ENCODE peak calls at places on chromosomes 7 and 10, in nine cellular contexts. J is tibial artery; W is lower lobe of right lung; P is endothelial cell; G is body of pancreas; S is OCI-LY7; D is activated CD4-positive, alpha-beta memory T cell treated with anti-CD3 and anti-CD28 coated beads for 36 hours; Q is anterior cingulate cortex; A is left ventricle myocardium inferior. Y is an unnamed sample.

GRCh38 chr7:25795824-25796235 is 356.2 kb upstream of the NFE2L3 start:
- DNase-seq in J (no peak), W (no peak), P (no peak), G (no peak), S (no peak), D (no peak), Q (no peak), A (no peak), Y (no peak)

GRCh38 chr10:93495654-93496321 is 624 bp upstream of the CEP55 start:
- DNase-seq in J (no peak), W (no peak), P (peak; percentile 19), G (peak; percentile 27), S (peak; percentile 19), D (peak; percentile 32), Q (no peak), A (no peak), Y (no peak)

GRCh38 chr7:63900394-63901203 is 98.0 kb upstream of the ZNF722 start:
- DNase-seq in J (peak; percentile 94), W (peak; percentile 95), P (no peak), G (peak; percentile 97), S (no peak), D (peak; percentile 92), Q (peak; percentile 96), A (peak; percentile 93), Y (no peak)

GRCh38 chr7:13800694-13801448 is 188.6 kb downstream of the ETV1 start:
- DNase-seq in J (no peak), W (no peak), P (no peak), G (peak; percentile 22), S (no peak), D (peak; percentile 53), Q (no peak), A (no peak), Y (no peak)

GRCh38 chr10:78306358-78306757 is 272.7 kb downstream of the RPS24 start:
- DNase-seq in J (no peak), W (no peak), P (no peak), G (no peak), S (no peak), D (no peak), Q (no peak), A (no peak), Y (no peak)

GRCh38 chr10:80633910-80634309 is 96.2 kb downstream of the SH2D4B start:
- DNase-seq in J (no peak), W (no peak), P (no peak), G (no peak), S (no peak), D (no peak), Q (no peak), A (no peak), Y (no peak)

GRCh38 chr7:134892963-134893362 is 93.3 kb upstream of the AGBL3 start:
- DNase-seq in J (no peak), W (no peak), P (no peak), G (no peak), S (no peak), D (no peak), Q (no peak), A (no peak), Y (no peak)

GRCh38 chr7:45662540-45663166 is 88.5 kb downstream of the ADCY1 start:
- DNase-seq in J (peak; percentile 57), W (no peak), P (no peak), G (no peak), S (no peak), D (no peak), Q (no peak), A (no peak), Y (no peak)

GRCh38 chr7:116041615-116042014 is 11.1 kb upstream of the TFEC start:
- DNase-seq in J (no peak), W (no peak), P (no peak), G (no peak), S (no peak), D (no peak), Q (no peak), A (no peak), Y (no peak)

GRCh38 chr10:89702121-89702480 is 711 bp downstream of the KIF20B start:
- DNase-seq in J (no peak), W (no peak), P (no peak), G (no peak), S (peak; percentile 32), D (peak; percentile 53), Q (no peak), A (no peak), Y (peak; percentile 49)

GRCh38 chr10:79344502-79345195 is 2.6 kb upstream of the PPIF start:
- DNase-seq in J (no peak), W (no peak), P (no peak), G (peak; percentile 92), S (no peak), D (no peak), Q (no peak), A (no peak), Y (no peak)

GRCh38 chr7:1412322-1413261 is 46.7 kb downstream of the MICALL2 start:
- DNase-seq in J (peak; percentile 78), W (peak; percentile 93), P (peak; percentile 97), G (peak; percentile 92), S (peak; percentile 92), D (peak; percentile 92), Q (peak; percentile 34), A (peak; percentile 77), Y (peak; percentile 96)

GRCh38 chr10:75291800-75292199 is 56.0 kb upstream of the COMTD1 start:
- DNase-seq in J (no peak), W (no peak), P (no peak), G (no peak), S (no peak), D (no peak), Q (no peak), A (no peak), Y (no peak)

GRCh38 chr7:14687777-14688176 is 214.8 kb downstream of the DGKB start:
- DNase-seq in J (no peak), W (no peak), P (no peak), G (no peak), S (no peak), D (no peak), Q (no peak), A (no peak), Y (no peak)

GRCh38 chr7:155000795-155001194 is 2.1 kb downstream of the PAXIP1 start:
- DNase-seq in J (no peak), W (no peak), P (no peak), G (peak; percentile 59), S (peak; percentile 34), D (peak; percentile 35), Q (no peak), A (no peak), Y (peak; percentile 51)

GRCh38 chr7:106053109-106053508 is 59.0 kb downstream of the SYPL1 start:
- DNase-seq in J (no peak), W (no peak), P (no peak), G (no peak), S (no peak), D (no peak), Q (no peak), A (no peak), Y (peak; percentile 78)

GRCh38 chr10:78348416-78349164 is 314.9 kb downstream of the RPS24 start:
- DNase-seq in J (peak; percentile 40), W (no peak), P (no peak), G (no peak), S (no peak), D (no peak), Q (no peak), A (no peak), Y (no peak)

GRCh38 chr7:130180571-130180971 is 24.6 kb downstream of the TMEM209 start:
- DNase-seq in J (no peak), W (no peak), P (no peak), G (no peak), S (no peak), D (peak; percentile 79), Q (no peak), A (no peak), Y (no peak)

GRCh38 chr10:110460111-110460809 is 37.4 kb upstream of the DUSP5 start:
- DNase-seq in J (no peak), W (no peak), P (no peak), G (peak; percentile 49), S (peak; percentile 92), D (peak; percentile 68), Q (no peak), A (peak; percentile 34), Y (no peak)

GRCh38 chr7:11155883-11156282 is 182.2 kb downstream of the PHF14 start:
- DNase-seq in J (no peak), W (no peak), P (no peak), G (no peak), S (no peak), D (no peak), Q (no peak), A (no peak), Y (no peak)

GRCh38 chr10:78738457-78738856 is 330.3 kb upstream of the ZMIZ1 start:
- DNase-seq in J (no peak), W (no peak), P (no peak), G (no peak), S (no peak), D (no peak), Q (no peak), A (no peak), Y (no peak)

GRCh38 chr10:90849956-90850749 is 7.7 kb downstream of the HTR7 start:
- DNase-seq in J (no peak), W (no peak), P (no peak), G (no peak), S (no peak), D (no peak), Q (no peak), A (no peak), Y (no peak)

GRCh38 chr10:106399112-106399511 is 765.4 kb downstream of the SORCS1 start:
- DNase-seq in J (no peak), W (no peak), P (no peak), G (no peak), S (no peak), D (no peak), Q (no peak), A (no peak), Y (no peak)

GRCh38 chr7:69246758-69247157 is 351.5 kb upstream of the AUTS2 start:
- DNase-seq in J (no peak), W (no peak), P (no peak), G (peak; percentile 6), S (no peak), D (no peak), Q (no peak), A (no peak), Y (no peak)

GRCh38 chr7:104767826-104768536 is 246.0 kb upstream of the KMT2E start:
- DNase-seq in J (no peak), W (no peak), P (no peak), G (no peak), S (no peak), D (no peak), Q (no peak), A (no peak), Y (no peak)

GRCh38 chr7:48035301-48035966 is at the start of gene C7orf57:
- DNase-seq in J (peak; percentile 93), W (peak; percentile 96), P (peak; percentile 95), G (peak; percentile 92), S (peak; percentile 84), D (peak; percentile 91), Q (peak; percentile 85), A (peak; percentile 93), Y (peak; percentile 88)

GRCh38 chr10:33612116-33612515 is 277.6 kb upstream of the NRP1 start:
- DNase-seq in J (no peak), W (no peak), P (no peak), G (no peak), S (no peak), D (no peak), Q (no peak), A (no peak), Y (no peak)

GRCh38 chr10:57992321-57993077 is 275.2 kb downstream of the IPMK start:
- DNase-seq in J (no peak), W (no peak), P (no peak), G (peak; percentile 9), S (no peak), D (no peak), Q (no peak), A (no peak), Y (no peak)

GRCh38 chr7:102433319-102434038 is at the start of gene ORAI2:
- DNase-seq in J (peak; percentile 84), W (peak; percentile 89), P (peak; percentile 85), G (peak; percentile 84), S (peak; percentile 89), D (peak; percentile 89), Q (peak; percentile 73), A (peak; percentile 82), Y (peak; percentile 87)

GRCh38 chr10:3106908-3107425 is 39.6 kb downstream of the PFKP start:
- DNase-seq in J (peak; percentile 51), W (no peak), P (no peak), G (no peak), S (no peak), D (no peak), Q (no peak), A (no peak), Y (no peak)

GRCh38 chr7:82501256-82501815 is 57.8 kb upstream of the CACNA2D1 start:
- DNase-seq in J (no peak), W (no peak), P (no peak), G (no peak), S (no peak), D (no peak), Q (no peak), A (no peak), Y (no peak)